ENCODE peak calls at places on chromosomes 16 and 17, in seven cellular contexts. One of them, this sample, is unnamed.

GRCh38 chr16:81758376-81758775 is 20.7 kb upstream of the PLCG2 start:
- DNase-seq in activated gamma-delta T cell treated with Interleukin-2 at 50 U/mL for 16 hours: no peak
- DNase-seq in stimulated activated CD8-positive, alpha-beta memory T cell treated with anti-CD3 and anti-CD28 coated beads, Interleukin-7, amount 100 ng/mL, for 24 hours: no peak
- DNase-seq in CD8-positive, alpha-beta memory T cell: no peak
- DNase-seq in B cell: no peak
- DNase-seq in HEK293T: no peak
- DNase-seq in NCI-H2081: no peak
- DNase-seq in this sample: no peak

GRCh38 chr16:86628614-86629013 is 50.3 kb downstream of the FOXL1 start:
- DNase-seq in activated gamma-delta T cell treated with Interleukin-2 at 50 U/mL for 16 hours: no peak
- DNase-seq in stimulated activated CD8-positive, alpha-beta memory T cell treated with anti-CD3 and anti-CD28 coated beads, Interleukin-7, amount 100 ng/mL, for 24 hours: no peak
- DNase-seq in CD8-positive, alpha-beta memory T cell: no peak
- DNase-seq in B cell: no peak
- DNase-seq in HEK293T: no peak
- DNase-seq in NCI-H2081: no peak
- DNase-seq in this sample: no peak

GRCh38 chr17:41772218-41772585 is 14.3 kb downstream of the JUP start:
- DNase-seq in activated gamma-delta T cell treated with Interleukin-2 at 50 U/mL for 16 hours: no peak
- DNase-seq in stimulated activated CD8-positive, alpha-beta memory T cell treated with anti-CD3 and anti-CD28 coated beads, Interleukin-7, amount 100 ng/mL, for 24 hours: no peak
- DNase-seq in CD8-positive, alpha-beta memory T cell: no peak
- DNase-seq in B cell: no peak
- DNase-seq in HEK293T: no peak
- DNase-seq in NCI-H2081: no peak
- DNase-seq in this sample: no peak

GRCh38 chr17:28953444-28954118 is 2.3 kb upstream of the PHF12 start:
- DNase-seq in activated gamma-delta T cell treated with Interleukin-2 at 50 U/mL for 16 hours: peak
- DNase-seq in stimulated activated CD8-positive, alpha-beta memory T cell treated with anti-CD3 and anti-CD28 coated beads, Interleukin-7, amount 100 ng/mL, for 24 hours: peak
- DNase-seq in CD8-positive, alpha-beta memory T cell: peak
- DNase-seq in B cell: peak
- DNase-seq in HEK293T: peak
- DNase-seq in NCI-H2081: no peak
- DNase-seq in this sample: peak

GRCh38 chr17:57988301-57989010 is 402 bp upstream of the VEZF1 start:
- DNase-seq in activated gamma-delta T cell treated with Interleukin-2 at 50 U/mL for 16 hours: no peak
- DNase-seq in stimulated activated CD8-positive, alpha-beta memory T cell treated with anti-CD3 and anti-CD28 coated beads, Interleukin-7, amount 100 ng/mL, for 24 hours: peak
- DNase-seq in CD8-positive, alpha-beta memory T cell: peak
- DNase-seq in B cell: peak
- DNase-seq in HEK293T: peak
- DNase-seq in NCI-H2081: peak
- DNase-seq in this sample: peak

GRCh38 chr16:23072084-23072599 is 77.1 kb downstream of the USP31 start:
- DNase-seq in activated gamma-delta T cell treated with Interleukin-2 at 50 U/mL for 16 hours: no peak
- DNase-seq in stimulated activated CD8-positive, alpha-beta memory T cell treated with anti-CD3 and anti-CD28 coated beads, Interleukin-7, amount 100 ng/mL, for 24 hours: no peak
- DNase-seq in CD8-positive, alpha-beta memory T cell: no peak
- DNase-seq in B cell: no peak
- DNase-seq in HEK293T: no peak
- DNase-seq in NCI-H2081: no peak
- DNase-seq in this sample: no peak

GRCh38 chr17:48791128-48792032 is 25.6 kb downstream of the TTLL6 start:
- DNase-seq in activated gamma-delta T cell treated with Interleukin-2 at 50 U/mL for 16 hours: peak
- DNase-seq in stimulated activated CD8-positive, alpha-beta memory T cell treated with anti-CD3 and anti-CD28 coated beads, Interleukin-7, amount 100 ng/mL, for 24 hours: no peak
- DNase-seq in CD8-positive, alpha-beta memory T cell: no peak
- DNase-seq in B cell: no peak
- DNase-seq in HEK293T: peak
- DNase-seq in NCI-H2081: peak
- DNase-seq in this sample: peak

GRCh38 chr16:66469932-66470546 is 42.9 kb downstream of the BEAN1 start:
- DNase-seq in activated gamma-delta T cell treated with Interleukin-2 at 50 U/mL for 16 hours: no peak
- DNase-seq in stimulated activated CD8-positive, alpha-beta memory T cell treated with anti-CD3 and anti-CD28 coated beads, Interleukin-7, amount 100 ng/mL, for 24 hours: no peak
- DNase-seq in CD8-positive, alpha-beta memory T cell: no peak
- DNase-seq in B cell: no peak
- DNase-seq in HEK293T: no peak
- DNase-seq in NCI-H2081: no peak
- DNase-seq in this sample: no peak

GRCh38 chr16:56068314-56068713 is 123.0 kb upstream of the GNAO1 start:
- DNase-seq in activated gamma-delta T cell treated with Interleukin-2 at 50 U/mL for 16 hours: no peak
- DNase-seq in stimulated activated CD8-positive, alpha-beta memory T cell treated with anti-CD3 and anti-CD28 coated beads, Interleukin-7, amount 100 ng/mL, for 24 hours: no peak
- DNase-seq in CD8-positive, alpha-beta memory T cell: no peak
- DNase-seq in B cell: no peak
- DNase-seq in HEK293T: no peak
- DNase-seq in NCI-H2081: no peak
- DNase-seq in this sample: no peak

GRCh38 chr16:30747799-30748633 is at the start of gene PHKG2:
- DNase-seq in activated gamma-delta T cell treated with Interleukin-2 at 50 U/mL for 16 hours: peak
- DNase-seq in stimulated activated CD8-positive, alpha-beta memory T cell treated with anti-CD3 and anti-CD28 coated beads, Interleukin-7, amount 100 ng/mL, for 24 hours: peak
- DNase-seq in CD8-positive, alpha-beta memory T cell: peak
- DNase-seq in B cell: peak
- DNase-seq in HEK293T: peak
- DNase-seq in NCI-H2081: peak
- DNase-seq in this sample: peak

GRCh38 chr16:55711959-55712876 is 56.4 kb downstream of the SLC6A2 start:
- DNase-seq in activated gamma-delta T cell treated with Interleukin-2 at 50 U/mL for 16 hours: peak
- DNase-seq in stimulated activated CD8-positive, alpha-beta memory T cell treated with anti-CD3 and anti-CD28 coated beads, Interleukin-7, amount 100 ng/mL, for 24 hours: peak
- DNase-seq in CD8-positive, alpha-beta memory T cell: peak
- DNase-seq in B cell: no peak
- DNase-seq in HEK293T: peak
- DNase-seq in NCI-H2081: peak
- DNase-seq in this sample: peak